ENCODE peak calls at places on chromosomes 16 and 17, in seven cellular contexts. F, D, W, P, J, L and A are unnamed samples.

GRCh38 chr16:88426018-88426417 is 27.1 kb upstream of the ZFPM1 start:
- DNase-seq in F (no peak), D (no peak), W (no peak), P (no peak), J (no peak), L (no peak), A (no peak)

GRCh38 chr16:78458588-78458987 is 359.1 kb downstream of the WWOX start:
- DNase-seq in F (no peak), D (no peak), W (no peak), P (no peak), J (no peak), L (no peak), A (no peak)

GRCh38 chr17:31724026-31724425 is 135.0 kb downstream of the COPRS start:
- DNase-seq in F (no peak), D (no peak), W (peak; percentile 75), P (no peak), J (no peak), L (peak; percentile 65), A (peak; percentile 49)

GRCh38 chr17:36616391-36617029 is 15.1 kb downstream of the MRM1 start:
- DNase-seq in F (no peak), D (no peak), W (no peak), P (no peak), J (no peak), L (no peak), A (no peak)

GRCh38 chr17:29617125-29617480 is 5.6 kb downstream of the CORO6 start:
- DNase-seq in F (peak; percentile 88), D (peak; percentile 86), W (peak; percentile 38), P (peak; percentile 95), J (peak; percentile 71), L (peak; percentile 65), A (peak; percentile 70)

GRCh38 chr17:75778861-75779249 is 5.8 kb upstream of the UNK start:
- DNase-seq in F (peak; percentile 78), D (peak; percentile 71), W (peak; percentile 35), P (no peak), J (peak; percentile 34), L (no peak), A (no peak)

GRCh38 chr17:13601317-13601775 is 383 bp downstream of the HS3ST3A1 start:
- DNase-seq in F (no peak), D (no peak), W (no peak), P (peak; percentile 70), J (peak; percentile 49), L (no peak), A (no peak)

GRCh38 chr17:79934653-79934970 is 95.4 kb upstream of the CBX4 start:
- DNase-seq in F (no peak), D (no peak), W (no peak), P (peak; percentile 51), J (no peak), L (no peak), A (no peak)

GRCh38 chr17:63082952-63083351 is 116.9 kb downstream of the TANC2 start:
- DNase-seq in F (no peak), D (no peak), W (peak; percentile 55), P (no peak), J (no peak), L (peak; percentile 61), A (peak; percentile 46)

GRCh38 chr17:77089118-77089477 is 51.7 kb upstream of the SEC14L1 start:
- DNase-seq in F (no peak), D (no peak), W (no peak), P (no peak), J (no peak), L (peak; percentile 13), A (no peak)

GRCh38 chr17:62791235-62792121 is 16.6 kb downstream of the MARCHF10 start:
- DNase-seq in F (no peak), D (no peak), W (peak; percentile 95), P (no peak), J (peak; percentile 30), L (peak; percentile 91), A (peak; percentile 90)

GRCh38 chr16:1188781-1189189 is 35.9 kb downstream of the CACNA1H start:
- DNase-seq in F (peak; percentile 62), D (peak; percentile 58), W (peak; percentile 30), P (no peak), J (peak; percentile 87), L (peak; percentile 34), A (peak; percentile 18)

GRCh38 chr17:68800731-68801130 is 154.5 kb downstream of the ABCA8 start:
- DNase-seq in F (no peak), D (no peak), W (peak; percentile 57), P (no peak), J (no peak), L (peak; percentile 74), A (peak; percentile 86)

GRCh38 chr16:57284206-57284951 is at the start of gene PLLP:
- DNase-seq in F (peak; percentile 69), D (peak; percentile 68), W (peak; percentile 8), P (peak; percentile 87), J (peak; percentile 57), L (peak; percentile 29), A (no peak)

GRCh38 chr17:68057531-68057952 is 22.0 kb downstream of the KPNA2 start:
- DNase-seq in F (no peak), D (peak; percentile 68), W (peak; percentile 56), P (no peak), J (no peak), L (peak; percentile 76), A (peak; percentile 60)

GRCh38 chr16:77869997-77870813 is 81.8 kb downstream of the VAT1L start:
- DNase-seq in F (no peak), D (peak; percentile 66), W (no peak), P (no peak), J (peak; percentile 72), L (no peak), A (no peak)

GRCh38 chr17:35254107-35254802 is 11.4 kb downstream of the SLFN5 start:
- DNase-seq in F (peak; percentile 53), D (peak; percentile 68), W (peak; percentile 97), P (no peak), J (peak; percentile 3), L (peak; percentile 97), A (peak; percentile 99)

GRCh38 chr16:3774156-3774767 is 56.9 kb upstream of the TRAP1 start:
- DNase-seq in F (no peak), D (no peak), W (peak; percentile 43), P (no peak), J (no peak), L (peak; percentile 49), A (peak; percentile 69)

GRCh38 chr16:62105244-62105643 is 69.0 kb upstream of the CDH8 start:
- DNase-seq in F (no peak), D (no peak), W (no peak), P (no peak), J (no peak), L (no peak), A (no peak)

DNA sequence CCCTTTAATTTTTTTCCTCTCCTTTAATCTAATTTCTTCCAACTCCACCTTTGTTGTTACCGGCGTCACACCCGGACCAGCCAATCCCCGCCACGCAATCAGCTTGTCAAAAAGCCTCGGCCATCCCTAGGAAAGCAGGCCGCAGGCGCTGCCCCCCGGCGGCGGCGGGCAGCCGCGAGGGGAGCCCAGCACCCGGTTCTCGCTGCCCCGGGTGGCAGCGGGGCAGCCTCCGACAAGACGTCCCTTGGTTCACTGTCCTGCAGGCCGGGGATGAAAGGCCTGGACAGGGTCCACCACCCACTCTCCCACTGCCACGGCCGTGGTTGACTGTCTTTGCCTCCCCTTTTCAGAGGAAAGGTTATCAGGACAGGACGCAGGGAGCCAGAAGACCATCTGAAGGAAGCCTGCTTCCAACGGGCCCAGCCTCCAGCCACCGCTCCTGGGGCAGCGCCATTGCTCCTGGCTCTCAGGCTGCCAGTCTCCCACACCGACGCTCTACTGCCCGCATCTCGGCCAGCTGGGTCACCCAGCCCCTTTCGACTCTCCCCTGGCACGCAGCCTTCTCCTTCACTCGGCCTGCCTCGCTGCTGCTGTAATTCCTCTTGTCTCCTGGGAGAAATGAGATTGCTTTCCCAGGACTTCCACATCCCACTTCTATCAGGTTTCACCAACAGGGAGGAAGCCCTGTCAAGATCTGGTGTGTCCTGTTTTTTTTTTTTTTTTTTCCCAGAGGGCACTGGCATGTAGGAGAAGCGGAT is 2.8 kb upstream of the UBTF start:
- DNase-seq in F (peak; percentile 84), D (peak; percentile 88), W (peak; percentile 66), P (peak; percentile 91), J (peak; percentile 84), L (peak; percentile 72), A (peak; percentile 89)
- H3K4me3 ChIP-seq in F (peak overlapping the region; percentile 97), D (peak overlapping the region; percentile 95), W (peak overlapping the region; percentile 93), P (peak overlapping the region; percentile 80), J (peak overlapping the region; percentile 100), L (peak overlapping the region; percentile 89), A (peak overlapping the region; percentile 51)

DNA sequence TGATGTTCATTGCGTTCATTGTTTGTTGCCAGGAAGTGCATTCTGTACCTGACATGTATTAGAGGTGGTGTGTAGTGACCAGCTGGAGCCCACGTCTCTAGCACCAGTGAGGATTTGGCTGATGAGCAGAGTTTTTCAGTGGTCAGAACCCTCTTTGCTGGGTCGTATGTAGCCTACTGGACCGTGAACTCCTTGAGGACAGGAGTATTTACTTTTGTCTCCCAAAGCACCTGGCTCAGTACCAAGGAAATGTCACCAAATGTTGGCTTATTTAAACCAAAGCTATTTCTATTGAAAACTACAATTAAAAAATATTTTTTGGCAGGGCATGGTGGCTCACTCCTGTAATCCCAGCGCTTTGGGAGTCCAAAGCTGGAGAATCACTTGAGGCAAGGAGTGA is 262.7 kb downstream of the SNX29 start:
- DNase-seq in F (no peak), D (no peak), W (no peak), P (no peak), J (no peak), L (no peak), A (no peak)
- TF ChIP-seq CTCF in F (no peak), D (no peak), W (no peak), P (no peak), J (no peak), L (no peak), A (no peak)

GRCh38 chr17:45130640-45131293 is 1.5 kb downstream of the PLCD3 start:
- DNase-seq in F (no peak), D (no peak), W (no peak), P (peak; percentile 39), J (no peak), L (no peak), A (no peak)
- H3K4me3 ChIP-seq in F (peak overlapping the region; percentile 63), D (no peak overlapping the region), W (no peak overlapping the region), P (peak overlapping the region; percentile 72), J (no peak overlapping the region), L (peak overlapping the region; percentile 99), A (no peak overlapping the region)

GRCh38 chr16:73179671-73180370 is 131.9 kb upstream of the ZFHX3 start:
- DNase-seq in F (no peak), D (no peak), W (no peak), P (no peak), J (no peak), L (no peak), A (no peak)

GRCh38 chr16:73173396-73173795 is 125.5 kb upstream of the ZFHX3 start:
- DNase-seq in F (no peak), D (no peak), W (no peak), P (no peak), J (no peak), L (no peak), A (peak; percentile 37)

GRCh38 chr16:73172621-73173312 is 124.8 kb upstream of the ZFHX3 start:
- DNase-seq in F (peak; percentile 71), D (peak; percentile 93), W (peak; percentile 91), P (no peak), J (peak; percentile 30), L (peak; percentile 96), A (peak; percentile 99)

GRCh38 chr16:73177896-73178295 is 130.0 kb upstream of the ZFHX3 start:
- DNase-seq in F (no peak), D (no peak), W (no peak), P (no peak), J (no peak), L (no peak), A (no peak)

DNA sequence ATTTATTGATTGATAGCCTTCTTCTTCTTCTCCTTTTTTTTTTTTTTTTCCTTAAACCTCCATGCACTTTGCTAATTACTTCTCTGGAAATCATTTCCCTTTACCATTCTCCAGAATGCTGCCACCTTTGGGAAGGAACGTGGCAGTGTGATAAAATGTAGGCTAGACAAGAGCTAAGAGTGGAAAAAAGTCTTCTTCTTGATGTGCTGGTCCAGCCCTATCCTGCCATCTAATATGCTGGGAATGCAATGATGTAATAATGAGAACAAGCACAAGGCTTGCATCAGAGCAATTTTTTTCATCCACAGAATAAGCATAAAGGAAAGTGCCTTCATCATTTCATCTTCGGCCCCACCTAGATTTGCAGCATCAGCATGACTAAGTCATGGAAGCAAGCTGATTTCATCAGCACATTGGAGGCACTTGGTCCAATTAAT is 128.7 kb upstream of the ZFHX3 start:
- DNase-seq in F (no peak), D (peak; percentile 40), W (peak; percentile 94), P (no peak), J (peak; percentile 25), L (peak; percentile 98), A (peak; percentile 92)
- TF ChIP-seq CTCF in F (peak; percentile 24), D (peak; percentile 13), W (peak; percentile 50), P (no peak), J (peak; percentile 55), L (peak; percentile 55), A (peak; percentile 44)